ENCODE peak calls at places on chromosomes 5 and 9, in ten cellular contexts. W is tibial nerve, K is body of pancreas, G is prostate gland, L is spleen, I is HCT116, T is GM12878, X is ovary, P is Peyer's patch, Y is heart left ventricle. V is an unnamed sample.
A peak's percentile ranks its signal among the peaks of the same experiment; 100 is the strongest.

GRCh38 chr9:249025-249424 is 34.4 kb downstream of the DOCK8 start:
- DNase-seq in W (no peak), K (no peak), G (no peak), L (no peak), I (no peak), T (no peak), X (no peak), P (no peak), Y (no peak), V (no peak)

GRCh38 chr9:136147038-136147889 is 28.6 kb upstream of the TMEM250 start:
- DNase-seq in W (no peak), K (no peak), G (no peak), L (no peak), I (no peak), T (no peak), X (no peak), P (no peak), Y (no peak), V (no peak)

GRCh38 chr9:130884542-130885421 is 11.8 kb downstream of the QRFP start:
- DNase-seq in W (no peak), K (no peak), G (no peak), L (peak; percentile 71), I (no peak), T (no peak), X (no peak), P (no peak), Y (peak; percentile 58), V (no peak)

GRCh38 chr5:92421937-92422336 is 1038.8 kb upstream of the ARRDC3 start:
- DNase-seq in W (no peak), K (no peak), G (no peak), L (no peak), I (peak; percentile 31), T (no peak), X (no peak), P (no peak), Y (no peak), V (no peak)

GRCh38 chr5:131318455-131318854 is 54.6 kb downstream of the CDC42SE2 start:
- DNase-seq in W (no peak), K (no peak), G (no peak), L (no peak), I (no peak), T (no peak), X (no peak), P (no peak), Y (no peak), V (no peak)

GRCh38 chr9:129555512-129556203 is 65.2 kb downstream of the C9orf50 start:
- DNase-seq in W (no peak), K (no peak), G (no peak), L (peak; percentile 61), I (no peak), T (no peak), X (peak; percentile 80), P (no peak), Y (peak; percentile 18), V (no peak)

GRCh38 chr5:144203750-144204596 is 33.3 kb downstream of the KCTD16 start:
- DNase-seq in W (peak; percentile 20), K (peak; percentile 70), G (peak; percentile 30), L (no peak), I (peak; percentile 57), T (no peak), X (no peak), P (peak; percentile 31), Y (no peak), V (no peak)

GRCh38 chr5:9391080-9391479 is 154.8 kb downstream of the SEMA5A start:
- DNase-seq in W (no peak), K (no peak), G (no peak), L (no peak), I (no peak), T (no peak), X (no peak), P (no peak), Y (no peak), V (no peak)

GRCh38 chr9:134993996-134994720 is 76.4 kb upstream of the FCN1 start:
- DNase-seq in W (no peak), K (no peak), G (no peak), L (peak; percentile 48), I (no peak), T (no peak), X (peak; percentile 18), P (no peak), Y (no peak), V (no peak)

GRCh38 chr5:111731638-111732037 is 25.4 kb downstream of the NREP start:
- DNase-seq in W (no peak), K (no peak), G (no peak), L (no peak), I (no peak), T (no peak), X (no peak), P (no peak), Y (no peak), V (no peak)

GRCh38 chr9:112858625-112859147 is 32.0 kb downstream of the SLC46A2 start:
- DNase-seq in W (no peak), K (no peak), G (no peak), L (no peak), I (no peak), T (peak; percentile 31), X (no peak), P (peak; percentile 19), Y (no peak), V (no peak)
- TF ChIP-seq CTCF in W (no peak), K (no peak), G (no peak), L (peak; percentile 22), I (no peak), T (no peak), X (no peak), P (no peak), Y (no peak), V (no peak)

GRCh38 chr5:74519161-74519571 is 121.4 kb downstream of the ENC1 start:
- DNase-seq in W (no peak), K (no peak), G (no peak), L (no peak), I (no peak), T (no peak), X (no peak), P (no peak), Y (no peak), V (no peak)

GRCh38 chr5:74517700-74518099 is 122.8 kb downstream of the ENC1 start:
- DNase-seq in W (no peak), K (no peak), G (no peak), L (no peak), I (no peak), T (no peak), X (no peak), P (no peak), Y (no peak), V (no peak)

GRCh38 chr5:74516217-74516636 is 124.3 kb downstream of the ENC1 start:
- DNase-seq in W (no peak), K (no peak), G (no peak), L (no peak), I (no peak), T (no peak), X (no peak), P (no peak), Y (no peak), V (no peak)

GRCh38 chr5:74521401-74521800 is 119.1 kb downstream of the ENC1 start:
- DNase-seq in W (no peak), K (no peak), G (no peak), L (no peak), I (no peak), T (no peak), X (no peak), P (no peak), Y (no peak), V (no peak)

GRCh38 chr5:74519679-74520078 is 120.8 kb downstream of the ENC1 start:
- DNase-seq in W (no peak), K (no peak), G (no peak), L (no peak), I (no peak), T (no peak), X (no peak), P (no peak), Y (no peak), V (no peak)
- H3K27ac ChIP-seq in W (no peak overlapping the region), K (no peak overlapping the region), G (no peak overlapping the region), L (no peak overlapping the region), I (no peak overlapping the region), T (no peak overlapping the region), X (no peak overlapping the region), P (no peak overlapping the region), Y (no peak overlapping the region), V (no peak overlapping the region)

DNA sequence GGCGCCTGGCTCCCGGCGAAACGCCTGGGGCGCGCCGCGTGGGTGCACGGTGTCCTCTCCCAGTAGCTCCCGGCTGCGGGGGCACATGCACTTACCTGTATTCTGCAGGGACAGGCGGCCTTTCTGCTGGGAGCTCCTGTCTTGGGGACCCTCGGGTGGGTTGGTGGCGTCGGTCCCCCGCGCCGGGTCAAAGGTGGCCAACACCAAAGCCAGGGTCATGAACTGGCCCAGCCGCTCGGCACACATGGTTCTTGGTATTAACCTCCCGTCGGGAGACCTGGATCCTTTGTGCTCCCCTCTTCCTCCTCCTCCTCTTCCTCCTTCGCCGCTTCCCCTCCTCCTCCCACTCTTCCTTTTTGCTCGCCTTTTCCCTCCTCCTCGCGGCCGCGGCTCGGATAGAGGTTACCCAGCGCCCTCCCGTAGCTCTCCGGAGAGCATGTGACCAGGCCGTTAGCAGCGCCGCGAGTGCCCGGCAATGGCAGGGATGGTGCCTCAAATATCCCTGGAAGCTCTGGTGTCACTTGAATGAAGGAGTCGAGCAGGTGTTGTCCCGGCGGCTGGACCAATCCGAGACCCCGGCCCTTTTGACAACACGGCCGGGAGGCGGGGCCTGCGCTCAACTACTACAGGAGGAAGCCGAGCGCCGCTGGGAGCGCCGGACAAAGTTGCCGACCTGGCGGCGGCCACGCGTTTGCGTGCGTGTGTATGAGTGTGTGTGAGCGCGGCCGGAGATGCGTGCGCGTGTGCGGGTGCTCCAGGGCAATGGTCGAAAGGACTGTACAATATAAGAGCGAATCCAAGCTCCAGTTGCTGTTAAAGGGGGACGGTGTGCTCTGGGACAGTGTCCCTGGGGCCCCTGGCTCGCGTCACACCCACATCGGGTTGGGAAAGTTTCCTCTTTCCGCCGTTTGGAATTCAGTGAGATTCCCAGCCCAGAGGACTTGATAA is at the start of gene STC2:
- DNase-seq in W (no peak), K (peak; percentile 98), G (peak; percentile 62), L (peak; percentile 70), I (peak; percentile 95), T (peak; percentile 15), X (peak; percentile 62), P (no peak), Y (peak; percentile 85), V (no peak)
- TF ChIP-seq POLR2A in W (no peak), K (peak; percentile 89), G (no peak), L (no peak), I (peak; percentile 98), T (peak; percentile 74), X (no peak), P (no peak), Y (peak; percentile 58), V (no peak)

GRCh38 chr5:140875085-140876065 is at the start of gene PCDHA12:
- DNase-seq in W (no peak), K (no peak), G (no peak), L (no peak), I (no peak), T (no peak), X (no peak), P (no peak), Y (no peak), V (no peak)
- TF ChIP-seq CTCF in W (no peak), K (peak; percentile 32), G (no peak), L (no peak), I (peak; percentile 33), T (no peak), X (no peak), P (no peak), Y (no peak), V (no peak)